ENCODE peak calls at places on chromosomes 5 and 9, in ten cellular contexts. One of them, this sample, is unnamed.

GRCh38 chr5:66551338-66551737 is 44.9 kb upstream of the MAST4 start:
- DNase-seq in Peyer's patch: no peak
- DNase-seq in GM12892: no peak
- DNase-seq in H54: no peak
- DNase-seq in ovary: no peak
- DNase-seq in lower leg skin: no peak
- DNase-seq in IMR-90: no peak
- DNase-seq in breast epithelium: no peak
- DNase-seq in heart left ventricle: no peak
- DNase-seq in A549: no peak
- DNase-seq in this sample: no peak

GRCh38 chr5:112612663-112613062 is 125.0 kb upstream of the APC start:
- DNase-seq in GM12892: no peak
- DNase-seq in ovary: no peak
- DNase-seq in IMR-90: no peak
- DNase-seq in breast epithelium: no peak
- DNase-seq in A549: no peak
- DNase-seq in heart left ventricle: no peak
- DNase-seq in Peyer's patch: no peak
- DNase-seq in lower leg skin: no peak
- DNase-seq in H54: no peak
- DNase-seq in this sample: no peak

GRCh38 chr5:57037355-57037754 is 85.4 kb upstream of the MIER3 start:
- DNase-seq in A549: peak
- DNase-seq in H54: no peak
- DNase-seq in lower leg skin: no peak
- DNase-seq in breast epithelium: no peak
- DNase-seq in heart left ventricle: no peak
- DNase-seq in IMR-90: no peak
- DNase-seq in ovary: no peak
- DNase-seq in GM12892: no peak
- DNase-seq in Peyer's patch: no peak
- DNase-seq in this sample: no peak

GRCh38 chr5:33736510-33736909 is 155.3 kb downstream of the ADAMTS12 start:
- DNase-seq in heart left ventricle: no peak
- DNase-seq in A549: peak
- DNase-seq in lower leg skin: no peak
- DNase-seq in ovary: no peak
- DNase-seq in IMR-90: peak
- DNase-seq in GM12892: no peak
- DNase-seq in Peyer's patch: no peak
- DNase-seq in H54: no peak
- DNase-seq in breast epithelium: no peak
- DNase-seq in this sample: no peak

GRCh38 chr5:62718368-62718767 is 139.7 kb downstream of the LRRC70 start:
- DNase-seq in H54: no peak
- DNase-seq in lower leg skin: no peak
- DNase-seq in A549: peak
- DNase-seq in ovary: no peak
- DNase-seq in GM12892: no peak
- DNase-seq in IMR-90: no peak
- DNase-seq in breast epithelium: no peak
- DNase-seq in heart left ventricle: no peak
- DNase-seq in Peyer's patch: no peak
- DNase-seq in this sample: no peak

GRCh38 chr5:26805076-26805475 is 233.3 kb downstream of the CDH9 start:
- DNase-seq in A549: no peak
- DNase-seq in IMR-90: no peak
- DNase-seq in Peyer's patch: no peak
- DNase-seq in lower leg skin: no peak
- DNase-seq in ovary: no peak
- DNase-seq in H54: no peak
- DNase-seq in GM12892: no peak
- DNase-seq in breast epithelium: no peak
- DNase-seq in heart left ventricle: no peak
- DNase-seq in this sample: no peak

GRCh38 chr9:111961575-111961974 is 65.0 kb downstream of the UGCG start:
- DNase-seq in Peyer's patch: no peak
- DNase-seq in H54: peak
- DNase-seq in heart left ventricle: no peak
- DNase-seq in lower leg skin: no peak
- DNase-seq in ovary: no peak
- DNase-seq in breast epithelium: no peak
- DNase-seq in GM12892: no peak
- DNase-seq in A549: peak
- DNase-seq in IMR-90: peak
- DNase-seq in this sample: peak

GRCh38 chr5:171424726-171425125 is 5.3 kb downstream of the FGF18 start:
- DNase-seq in A549: no peak
- DNase-seq in H54: no peak
- DNase-seq in Peyer's patch: no peak
- DNase-seq in ovary: no peak
- DNase-seq in IMR-90: no peak
- DNase-seq in lower leg skin: no peak
- DNase-seq in breast epithelium: no peak
- DNase-seq in heart left ventricle: peak
- DNase-seq in GM12892: no peak
- DNase-seq in this sample: no peak

DNA sequence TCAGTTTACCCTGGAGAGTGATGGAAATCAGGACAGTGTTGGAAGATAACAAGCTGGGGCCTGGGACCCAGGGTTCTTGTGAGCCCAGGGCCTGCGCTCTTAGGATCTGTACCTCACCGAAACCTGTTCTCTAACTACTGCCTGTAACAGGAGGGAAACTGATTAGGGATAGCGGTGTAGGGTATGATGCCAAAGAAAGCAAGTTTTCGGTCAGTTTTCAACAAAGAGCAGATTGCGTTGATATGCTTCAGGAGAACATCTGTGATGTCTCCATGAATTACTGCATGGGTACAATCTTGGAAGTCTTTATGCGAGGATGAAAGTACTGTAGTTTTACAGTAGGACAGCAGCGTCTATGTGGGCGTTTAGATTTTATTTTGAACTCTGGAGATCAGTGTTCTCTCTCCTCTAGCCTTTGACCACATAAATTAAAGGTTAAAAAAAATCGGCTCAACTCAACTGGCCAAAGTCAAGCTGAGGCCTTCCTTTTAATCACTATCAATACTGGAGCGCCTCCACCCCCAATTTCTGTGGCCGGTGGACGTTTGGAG is 3.1 kb downstream of the NFIL3 start:
- DNase-seq in breast epithelium: no peak
- DNase-seq in IMR-90: peak
- DNase-seq in lower leg skin: peak
- DNase-seq in A549: no peak
- DNase-seq in H54: no peak
- DNase-seq in Peyer's patch: no peak
- DNase-seq in ovary: no peak
- DNase-seq in heart left ventricle: no peak
- DNase-seq in GM12892: no peak
- DNase-seq in this sample: no peak
- TF ChIP-seq POLR2A in breast epithelium: no peak
- TF ChIP-seq POLR2A in IMR-90: no peak
- TF ChIP-seq POLR2A in lower leg skin: no peak
- TF ChIP-seq POLR2A in A549: no peak
- TF ChIP-seq POLR2A in H54: no peak
- TF ChIP-seq POLR2A in Peyer's patch: no peak
- TF ChIP-seq POLR2A in ovary: no peak
- TF ChIP-seq POLR2A in heart left ventricle: no peak
- TF ChIP-seq POLR2A in GM12892: no peak
- TF ChIP-seq POLR2A in this sample: no peak

GRCh38 chr9:37941253-37941652 is 37.3 kb upstream of the SLC25A51 start:
- DNase-seq in GM12892: no peak
- DNase-seq in Peyer's patch: no peak
- DNase-seq in ovary: no peak
- DNase-seq in H54: no peak
- DNase-seq in lower leg skin: no peak
- DNase-seq in heart left ventricle: no peak
- DNase-seq in A549: no peak
- DNase-seq in IMR-90: no peak
- DNase-seq in breast epithelium: no peak
- DNase-seq in this sample: no peak
- TF ChIP-seq POLR2A in GM12892: no peak
- TF ChIP-seq POLR2A in Peyer's patch: no peak
- TF ChIP-seq POLR2A in ovary: no peak
- TF ChIP-seq POLR2A in H54: no peak
- TF ChIP-seq POLR2A in lower leg skin: no peak
- TF ChIP-seq POLR2A in heart left ventricle: no peak
- TF ChIP-seq POLR2A in A549: no peak
- TF ChIP-seq POLR2A in IMR-90: no peak
- TF ChIP-seq POLR2A in breast epithelium: no peak
- TF ChIP-seq POLR2A in this sample: no peak

DNA sequence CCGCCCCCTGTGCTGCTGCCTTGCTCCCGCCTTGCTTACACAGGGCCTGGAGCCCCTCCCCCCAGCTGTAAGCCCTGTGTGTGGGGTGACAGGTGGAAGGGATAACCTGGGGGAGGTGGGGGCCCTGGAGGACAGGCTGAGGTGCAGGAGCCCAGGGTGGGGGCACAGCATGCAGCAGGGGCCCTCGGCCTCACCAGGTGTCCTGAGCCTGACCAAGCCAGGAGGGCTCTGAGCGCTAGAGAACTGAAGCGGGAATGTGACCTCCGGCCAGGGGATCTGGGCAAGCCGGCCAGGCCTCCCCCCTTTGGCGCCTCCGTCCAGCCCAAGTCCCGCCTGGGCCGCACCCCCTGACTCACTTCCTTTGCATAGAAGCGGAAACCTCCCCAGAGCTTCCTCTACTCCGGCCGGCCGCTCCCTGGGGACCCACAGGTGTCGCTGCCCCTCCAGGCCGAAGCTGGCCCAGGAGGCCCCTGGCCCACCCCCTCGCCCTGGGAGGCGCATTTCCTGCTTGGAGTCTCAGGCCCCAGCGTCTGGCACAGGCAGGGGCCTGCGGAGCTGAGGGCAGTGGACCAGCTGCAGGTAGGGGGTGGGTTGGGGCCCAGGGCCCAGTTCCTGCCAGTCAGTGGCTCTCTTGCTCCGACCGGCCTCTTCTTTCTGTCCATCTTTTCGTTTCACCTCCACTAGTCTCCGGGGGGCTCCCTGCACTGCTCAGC is at the start of gene TOR4A:
- DNase-seq in Peyer's patch: peak
- DNase-seq in H54: peak
- DNase-seq in lower leg skin: no peak
- DNase-seq in heart left ventricle: peak
- DNase-seq in A549: peak
- DNase-seq in breast epithelium: no peak
- DNase-seq in GM12892: peak
- DNase-seq in ovary: peak
- DNase-seq in IMR-90: peak
- DNase-seq in this sample: peak
- TF ChIP-seq POLR2A in Peyer's patch: peak
- TF ChIP-seq POLR2A in H54: peak
- TF ChIP-seq POLR2A in lower leg skin: no peak
- TF ChIP-seq POLR2A in heart left ventricle: peak
- TF ChIP-seq POLR2A in A549: peak
- TF ChIP-seq POLR2A in breast epithelium: no peak
- TF ChIP-seq POLR2A in GM12892: peak
- TF ChIP-seq POLR2A in ovary: peak
- TF ChIP-seq POLR2A in IMR-90: peak
- TF ChIP-seq POLR2A in this sample: no peak

GRCh38 chr5:36241636-36242533 is at the start of gene NADK2:
- DNase-seq in H54: peak
- DNase-seq in breast epithelium: peak
- DNase-seq in IMR-90: peak
- DNase-seq in lower leg skin: peak
- DNase-seq in ovary: peak
- DNase-seq in Peyer's patch: peak
- DNase-seq in A549: peak
- DNase-seq in heart left ventricle: peak
- DNase-seq in GM12892: peak
- DNase-seq in this sample: peak
- TF ChIP-seq POLR2A in H54: peak
- TF ChIP-seq POLR2A in breast epithelium: peak
- TF ChIP-seq POLR2A in IMR-90: peak
- TF ChIP-seq POLR2A in lower leg skin: no peak
- TF ChIP-seq POLR2A in ovary: peak
- TF ChIP-seq POLR2A in Peyer's patch: peak
- TF ChIP-seq POLR2A in A549: peak
- TF ChIP-seq POLR2A in heart left ventricle: peak
- TF ChIP-seq POLR2A in GM12892: peak
- TF ChIP-seq POLR2A in this sample: peak

DNA sequence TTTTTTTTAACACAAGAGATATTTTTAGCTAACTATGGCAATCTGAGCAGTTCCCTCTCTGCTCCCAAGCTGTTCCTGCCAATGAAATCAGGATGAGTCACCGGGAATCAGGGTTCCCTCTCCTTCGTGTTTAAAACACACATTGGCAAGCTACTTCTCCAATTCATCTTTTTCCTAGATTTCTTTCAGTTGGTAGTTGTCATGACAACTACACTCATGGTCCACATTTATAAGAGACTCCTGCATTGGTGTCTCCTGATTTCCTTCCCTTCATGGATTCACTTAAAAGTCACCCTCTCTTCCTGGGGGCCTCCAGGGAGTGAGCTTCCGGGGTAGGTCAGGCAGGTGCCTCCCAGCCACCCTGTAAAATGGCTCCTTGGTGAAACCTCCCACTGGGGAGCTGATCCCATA is 72.3 kb upstream of the NIPAL4 start:
- DNase-seq in A549: peak
- DNase-seq in lower leg skin: peak
- DNase-seq in IMR-90: peak
- DNase-seq in H54: peak
- DNase-seq in GM12892: no peak
- DNase-seq in Peyer's patch: no peak
- DNase-seq in breast epithelium: no peak
- DNase-seq in ovary: peak
- DNase-seq in heart left ventricle: peak
- DNase-seq in this sample: no peak
- TF ChIP-seq POLR2A in A549: no peak
- TF ChIP-seq POLR2A in lower leg skin: no peak
- TF ChIP-seq POLR2A in IMR-90: no peak
- TF ChIP-seq POLR2A in H54: no peak
- TF ChIP-seq POLR2A in GM12892: no peak
- TF ChIP-seq POLR2A in Peyer's patch: no peak
- TF ChIP-seq POLR2A in breast epithelium: no peak
- TF ChIP-seq POLR2A in ovary: no peak
- TF ChIP-seq POLR2A in heart left ventricle: no peak
- TF ChIP-seq POLR2A in this sample: no peak

GRCh38 chr5:133269707-133270106 is 217.9 kb downstream of the HSPA4 start:
- DNase-seq in heart left ventricle: no peak
- DNase-seq in ovary: no peak
- DNase-seq in A549: no peak
- DNase-seq in H54: no peak
- DNase-seq in GM12892: no peak
- DNase-seq in lower leg skin: no peak
- DNase-seq in breast epithelium: no peak
- DNase-seq in IMR-90: no peak
- DNase-seq in Peyer's patch: no peak
- DNase-seq in this sample: no peak
- TF ChIP-seq POLR2A in heart left ventricle: no peak
- TF ChIP-seq POLR2A in ovary: no peak
- TF ChIP-seq POLR2A in A549: no peak
- TF ChIP-seq POLR2A in H54: no peak
- TF ChIP-seq POLR2A in GM12892: no peak
- TF ChIP-seq POLR2A in lower leg skin: no peak
- TF ChIP-seq POLR2A in breast epithelium: no peak
- TF ChIP-seq POLR2A in IMR-90: no peak
- TF ChIP-seq POLR2A in Peyer's patch: no peak
- TF ChIP-seq POLR2A in this sample: no peak